ENCODE peak calls at places on chromosome 2, in six cellular contexts. M is transverse colon; S is NCI-H1436 treated with DMSO at 0.1 percent for 48 hours; X is astrocyte; T is activated CD8-positive, alpha-beta memory T cell treated with anti-CD3 and anti-CD28 coated beads for 48 hours; H is NCI-H1417. E is an unnamed sample.

GRCh38 chr2:37894601-37895000 is 30.5 kb upstream of the RMDN2 start:
- DNase-seq in M (no peak), S (no peak), X (peak; percentile 42), T (no peak), H (no peak), E (no peak)

GRCh38 chr2:127437056-127437455 is 18.8 kb downstream of the PROC start:
- DNase-seq in M (no peak), S (no peak), X (no peak), T (no peak), H (no peak), E (no peak)

GRCh38 chr2:11701206-11701605 is 31.2 kb upstream of the NTSR2 start:
- DNase-seq in M (no peak), S (no peak), X (no peak), T (no peak), H (no peak), E (no peak)

GRCh38 chr2:113181491-113182051 is 7.8 kb downstream of the PSD4 start:
- DNase-seq in M (no peak), S (no peak), X (no peak), T (no peak), H (no peak), E (no peak)

GRCh38 chr2:17850151-17850550 is 28.3 kb upstream of the KCNS3 start:
- DNase-seq in M (no peak), S (no peak), X (no peak), T (no peak), H (no peak), E (no peak)

GRCh38 chr2:221410487-221410886 is 161.6 kb downstream of the EPHA4 start:
- DNase-seq in M (no peak), S (no peak), X (no peak), T (no peak), H (no peak), E (no peak)

GRCh38 chr2:241739651-241740050 is 5.2 kb downstream of the D2HGDH start:
- DNase-seq in M (no peak), S (no peak), X (peak; percentile 40), T (no peak), H (no peak), E (peak; percentile 5)

GRCh38 chr2:55232863-55233657 is 572 bp downstream of the RPS27A start:
- DNase-seq in M (peak; percentile 57), S (no peak), X (peak; percentile 10), T (no peak), H (no peak), E (no peak)

E was measured in GM04504.